ENCODE peak calls at places on chromosome 3, in nine cellular contexts. One of them, this sample, is unnamed.

GRCh38 chr3:85476891-85477495 is 518.2 kb downstream of the CADM2 start:
- DNase-seq in BE2C: peak; percentile 10
- DNase-seq in endothelial cell: no peak
- DNase-seq in B cell: no peak
- DNase-seq in AG04450: no peak
- DNase-seq in ascending aorta: no peak
- DNase-seq in hepatocyte: no peak
- DNase-seq in neural progenitor cell: no peak
- DNase-seq in GM12878: no peak
- DNase-seq in this sample: no peak

GRCh38 chr3:13009132-13009945 is 63.9 kb downstream of the IQSEC1 start:
- DNase-seq in BE2C: no peak
- DNase-seq in endothelial cell: no peak
- DNase-seq in B cell: peak; percentile 85
- DNase-seq in AG04450: no peak
- DNase-seq in ascending aorta: peak; percentile 83
- DNase-seq in hepatocyte: no peak
- DNase-seq in neural progenitor cell: no peak
- DNase-seq in GM12878: no peak
- DNase-seq in this sample: peak; percentile 81

GRCh38 chr3:39295184-39295775 is 15.4 kb upstream of the CX3CR1 start:
- DNase-seq in BE2C: no peak
- DNase-seq in endothelial cell: no peak
- DNase-seq in B cell: no peak
- DNase-seq in AG04450: no peak
- DNase-seq in ascending aorta: no peak
- DNase-seq in hepatocyte: no peak
- DNase-seq in neural progenitor cell: no peak
- DNase-seq in GM12878: peak; percentile 95
- DNase-seq in this sample: no peak

GRCh38 chr3:115350606-115351005 is 203.5 kb upstream of the ZBTB20 start:
- DNase-seq in BE2C: no peak
- DNase-seq in endothelial cell: no peak
- DNase-seq in B cell: no peak
- DNase-seq in AG04450: no peak
- DNase-seq in ascending aorta: no peak
- DNase-seq in hepatocyte: no peak
- DNase-seq in neural progenitor cell: no peak
- DNase-seq in GM12878: no peak
- DNase-seq in this sample: no peak

GRCh38 chr3:109784852-109785631 is 447.7 kb upstream of the DPPA4 start:
- DNase-seq in BE2C: no peak
- DNase-seq in endothelial cell: no peak
- DNase-seq in B cell: no peak
- DNase-seq in AG04450: no peak
- DNase-seq in ascending aorta: no peak
- DNase-seq in hepatocyte: no peak
- DNase-seq in neural progenitor cell: no peak
- DNase-seq in GM12878: no peak
- DNase-seq in this sample: no peak

GRCh38 chr3:134066539-134067310 is 37.0 kb upstream of the SLCO2A1 start:
- DNase-seq in BE2C: no peak
- DNase-seq in endothelial cell: no peak
- DNase-seq in B cell: no peak
- DNase-seq in AG04450: no peak
- DNase-seq in ascending aorta: no peak
- DNase-seq in hepatocyte: peak; percentile 21
- DNase-seq in neural progenitor cell: no peak
- DNase-seq in GM12878: no peak
- DNase-seq in this sample: no peak

GRCh38 chr3:44870375-44871061 is 3.9 kb upstream of the TGM4 start:
- DNase-seq in BE2C: no peak
- DNase-seq in endothelial cell: no peak
- DNase-seq in B cell: no peak
- DNase-seq in AG04450: no peak
- DNase-seq in ascending aorta: no peak
- DNase-seq in hepatocyte: no peak
- DNase-seq in neural progenitor cell: no peak
- DNase-seq in GM12878: no peak
- DNase-seq in this sample: no peak

GRCh38 chr3:125246237-125246636 is 33.7 kb upstream of the SLC12A8 start:
- DNase-seq in BE2C: no peak
- DNase-seq in endothelial cell: no peak
- DNase-seq in B cell: no peak
- DNase-seq in AG04450: no peak
- DNase-seq in ascending aorta: no peak
- DNase-seq in hepatocyte: no peak
- DNase-seq in neural progenitor cell: no peak
- DNase-seq in GM12878: no peak
- DNase-seq in this sample: no peak

GRCh38 chr3:24139463-24140412 is 194.7 kb downstream of the NR1D2 start:
- DNase-seq in BE2C: no peak
- DNase-seq in endothelial cell: no peak
- DNase-seq in B cell: no peak
- DNase-seq in AG04450: no peak
- DNase-seq in ascending aorta: no peak
- DNase-seq in hepatocyte: no peak
- DNase-seq in neural progenitor cell: no peak
- DNase-seq in GM12878: no peak
- DNase-seq in this sample: no peak
- TF ChIP-seq CTCF in BE2C: no peak
- TF ChIP-seq CTCF in endothelial cell: no peak
- TF ChIP-seq CTCF in B cell: no peak
- TF ChIP-seq CTCF in AG04450: no peak
- TF ChIP-seq CTCF in ascending aorta: no peak
- TF ChIP-seq CTCF in hepatocyte: no peak
- TF ChIP-seq CTCF in neural progenitor cell: no peak
- TF ChIP-seq CTCF in GM12878: no peak
- TF ChIP-seq CTCF in this sample: no peak

GRCh38 chr3:160806686-160807085 is 50.7 kb downstream of the PPM1L start:
- DNase-seq in BE2C: no peak
- DNase-seq in endothelial cell: no peak
- DNase-seq in B cell: no peak
- DNase-seq in AG04450: no peak
- DNase-seq in ascending aorta: no peak
- DNase-seq in hepatocyte: no peak
- DNase-seq in neural progenitor cell: no peak
- DNase-seq in GM12878: no peak
- DNase-seq in this sample: no peak

GRCh38 chr3:160809453-160809852 is 53.4 kb downstream of the PPM1L start:
- DNase-seq in BE2C: no peak
- DNase-seq in endothelial cell: no peak
- DNase-seq in B cell: no peak
- DNase-seq in AG04450: no peak
- DNase-seq in ascending aorta: no peak
- DNase-seq in hepatocyte: no peak
- DNase-seq in neural progenitor cell: no peak
- DNase-seq in GM12878: no peak
- DNase-seq in this sample: no peak

GRCh38 chr3:160810360-160810759 is 54.3 kb downstream of the PPM1L start:
- DNase-seq in BE2C: no peak
- DNase-seq in endothelial cell: no peak
- DNase-seq in B cell: no peak
- DNase-seq in AG04450: no peak
- DNase-seq in ascending aorta: peak; percentile 76
- DNase-seq in hepatocyte: no peak
- DNase-seq in neural progenitor cell: no peak
- DNase-seq in GM12878: no peak
- DNase-seq in this sample: no peak

GRCh38 chr3:160806094-160806493 is 50.1 kb downstream of the PPM1L start:
- DNase-seq in BE2C: no peak
- DNase-seq in endothelial cell: no peak
- DNase-seq in B cell: no peak
- DNase-seq in AG04450: no peak
- DNase-seq in ascending aorta: no peak
- DNase-seq in hepatocyte: no peak
- DNase-seq in neural progenitor cell: no peak
- DNase-seq in GM12878: no peak
- DNase-seq in this sample: no peak

GRCh38 chr3:160808838-160809237 is 52.8 kb downstream of the PPM1L start:
- DNase-seq in BE2C: no peak
- DNase-seq in endothelial cell: no peak
- DNase-seq in B cell: no peak
- DNase-seq in AG04450: no peak
- DNase-seq in ascending aorta: peak; percentile 67
- DNase-seq in hepatocyte: no peak
- DNase-seq in neural progenitor cell: no peak
- DNase-seq in GM12878: no peak
- DNase-seq in this sample: no peak
- TF ChIP-seq CTCF in BE2C: no peak
- TF ChIP-seq CTCF in endothelial cell: no peak
- TF ChIP-seq CTCF in B cell: no peak
- TF ChIP-seq CTCF in AG04450: no peak
- TF ChIP-seq CTCF in ascending aorta: no peak
- TF ChIP-seq CTCF in hepatocyte: no peak
- TF ChIP-seq CTCF in neural progenitor cell: no peak
- TF ChIP-seq CTCF in GM12878: no peak
- TF ChIP-seq CTCF in this sample: no peak

GRCh38 chr3:127992127-127992526 is 60.1 kb upstream of the SEC61A1 start:
- DNase-seq in BE2C: no peak
- DNase-seq in endothelial cell: no peak
- DNase-seq in B cell: no peak
- DNase-seq in AG04450: no peak
- DNase-seq in ascending aorta: no peak
- DNase-seq in hepatocyte: no peak
- DNase-seq in neural progenitor cell: no peak
- DNase-seq in GM12878: no peak
- DNase-seq in this sample: no peak
- TF ChIP-seq CTCF in BE2C: no peak
- TF ChIP-seq CTCF in endothelial cell: no peak
- TF ChIP-seq CTCF in B cell: no peak
- TF ChIP-seq CTCF in AG04450: no peak
- TF ChIP-seq CTCF in ascending aorta: no peak
- TF ChIP-seq CTCF in hepatocyte: no peak
- TF ChIP-seq CTCF in neural progenitor cell: no peak
- TF ChIP-seq CTCF in GM12878: no peak
- TF ChIP-seq CTCF in this sample: no peak

GRCh38 chr3:33146791-33147445 is 33.1 kb downstream of the CRTAP start:
- DNase-seq in BE2C: no peak
- DNase-seq in endothelial cell: no peak
- DNase-seq in B cell: no peak
- DNase-seq in AG04450: no peak
- DNase-seq in ascending aorta: no peak
- DNase-seq in hepatocyte: no peak
- DNase-seq in neural progenitor cell: no peak
- DNase-seq in GM12878: no peak
- DNase-seq in this sample: no peak
- TF ChIP-seq CTCF in BE2C: no peak
- TF ChIP-seq CTCF in endothelial cell: no peak
- TF ChIP-seq CTCF in B cell: no peak
- TF ChIP-seq CTCF in AG04450: peak; percentile 8
- TF ChIP-seq CTCF in ascending aorta: no peak
- TF ChIP-seq CTCF in hepatocyte: no peak
- TF ChIP-seq CTCF in neural progenitor cell: no peak
- TF ChIP-seq CTCF in GM12878: no peak
- TF ChIP-seq CTCF in this sample: no peak

DNA sequence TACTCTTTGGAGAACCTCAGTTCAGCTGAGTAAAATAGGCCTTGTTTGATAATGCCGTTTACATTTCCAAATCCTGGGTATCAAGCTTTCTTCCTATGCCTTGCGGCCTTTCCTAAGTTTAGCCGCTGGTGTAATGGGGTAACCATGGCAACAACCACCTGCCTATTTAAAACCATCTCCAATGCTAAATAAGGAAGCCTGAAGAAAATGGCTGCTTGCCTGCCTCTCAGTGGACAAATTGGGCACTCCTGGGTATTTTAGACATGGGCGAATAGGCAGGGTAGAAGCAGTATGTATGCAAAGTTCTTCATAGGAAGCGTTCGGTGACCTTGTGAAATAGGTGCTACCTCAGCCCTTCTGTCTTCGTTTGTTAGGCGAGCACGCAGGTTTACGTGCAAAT is 122.7 kb downstream of the DGKG start:
- DNase-seq in BE2C: no peak
- DNase-seq in endothelial cell: peak; percentile 29
- DNase-seq in B cell: no peak
- DNase-seq in AG04450: no peak
- DNase-seq in ascending aorta: peak; percentile 43
- DNase-seq in hepatocyte: no peak
- DNase-seq in neural progenitor cell: peak; percentile 76
- DNase-seq in GM12878: no peak
- DNase-seq in this sample: no peak
- TF ChIP-seq CTCF in BE2C: peak; percentile 25
- TF ChIP-seq CTCF in endothelial cell: peak; percentile 14
- TF ChIP-seq CTCF in B cell: no peak
- TF ChIP-seq CTCF in AG04450: no peak
- TF ChIP-seq CTCF in ascending aorta: no peak
- TF ChIP-seq CTCF in hepatocyte: no peak
- TF ChIP-seq CTCF in neural progenitor cell: peak; percentile 39
- TF ChIP-seq CTCF in GM12878: no peak
- TF ChIP-seq CTCF in this sample: peak; percentile 11

GRCh38 chr3:179068779-179069530 is 2.7 kb downstream of the ZMAT3 start:
- DNase-seq in BE2C: peak; percentile 52
- DNase-seq in endothelial cell: peak; percentile 59
- DNase-seq in B cell: peak; percentile 41
- DNase-seq in AG04450: no peak
- DNase-seq in ascending aorta: no peak
- DNase-seq in hepatocyte: no peak
- DNase-seq in neural progenitor cell: peak; percentile 51
- DNase-seq in GM12878: no peak
- DNase-seq in this sample: peak; percentile 76
- TF ChIP-seq CTCF in BE2C: peak; percentile 71
- TF ChIP-seq CTCF in endothelial cell: no peak
- TF ChIP-seq CTCF in B cell: peak; percentile 64
- TF ChIP-seq CTCF in AG04450: peak; percentile 62
- TF ChIP-seq CTCF in ascending aorta: no peak
- TF ChIP-seq CTCF in hepatocyte: peak; percentile 28
- TF ChIP-seq CTCF in neural progenitor cell: peak; percentile 68
- TF ChIP-seq CTCF in GM12878: peak; percentile 64
- TF ChIP-seq CTCF in this sample: peak; percentile 58

DNA sequence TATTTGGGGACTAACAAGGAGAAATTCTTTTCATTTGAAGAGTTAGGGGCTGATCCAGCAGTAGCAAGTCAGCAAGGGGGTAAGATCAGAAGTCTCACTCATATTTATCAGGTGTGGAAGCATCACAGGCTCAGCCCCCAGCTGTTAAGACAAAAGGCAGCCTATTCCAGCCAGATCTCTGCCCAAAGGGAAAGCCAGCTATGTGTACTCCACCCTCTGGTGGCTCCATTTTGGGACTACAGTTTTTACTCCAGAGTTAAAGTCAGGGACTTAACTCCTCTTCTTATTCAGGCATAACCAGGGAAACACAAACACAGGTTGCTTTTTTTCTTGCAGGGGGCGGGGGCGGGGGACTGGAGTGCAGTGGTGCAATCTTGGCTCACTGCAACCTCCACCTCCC is 19.2 kb downstream of the UBP1 start:
- DNase-seq in BE2C: no peak
- DNase-seq in endothelial cell: no peak
- DNase-seq in B cell: no peak
- DNase-seq in AG04450: no peak
- DNase-seq in ascending aorta: no peak
- DNase-seq in hepatocyte: no peak
- DNase-seq in neural progenitor cell: no peak
- DNase-seq in GM12878: no peak
- DNase-seq in this sample: no peak
- TF ChIP-seq CTCF in BE2C: no peak
- TF ChIP-seq CTCF in endothelial cell: peak; percentile 26
- TF ChIP-seq CTCF in B cell: no peak
- TF ChIP-seq CTCF in AG04450: peak; percentile 16
- TF ChIP-seq CTCF in ascending aorta: no peak
- TF ChIP-seq CTCF in hepatocyte: no peak
- TF ChIP-seq CTCF in neural progenitor cell: no peak
- TF ChIP-seq CTCF in GM12878: no peak
- TF ChIP-seq CTCF in this sample: no peak

This sample was measured in Calu3.